ENCODE peak calls at places on chromosome 6, in ten cellular contexts. Y, L, T, O, B, H, G, J, X and R are unnamed samples.

GRCh38 chr6:150766201-150766997 is 99.1 kb upstream of the MTHFD1L start:
- DNase-seq in O (no peak), Y (no peak), H (no peak), X (no peak), G (no peak), B (no peak), L (no peak), J (no peak), T (no peak), R (no peak)

GRCh38 chr6:31574106-31575061 is 981 bp upstream of the TNF start:
- DNase-seq in G (no peak), O (peak; percentile 70), H (no peak), J (no peak), Y (no peak), T (no peak), X (no peak), B (no peak), L (no peak), R (no peak)

GRCh38 chr6:56475736-56476457 is 166.8 kb downstream of the DST start:
- DNase-seq in X (no peak), L (peak; percentile 33), O (no peak), T (peak; percentile 33), Y (no peak), H (peak; percentile 50), B (no peak), G (no peak), J (no peak), R (no peak)

GRCh38 chr6:145502417-145502816 is 232.9 kb downstream of the EPM2A start:
- DNase-seq in J (no peak), L (no peak), H (peak; percentile 48), B (no peak), Y (no peak), O (no peak), X (no peak), T (no peak), G (no peak), R (no peak)

GRCh38 chr6:49966823-49967222 is 2.6 kb downstream of the DEFB113 start:
- DNase-seq in O (no peak), L (no peak), G (no peak), J (no peak), X (no peak), Y (no peak), T (no peak), H (no peak), B (no peak), R (no peak)

GRCh38 chr6:53496797-53497196 is 48.1 kb downstream of the GCLC start:
- DNase-seq in L (no peak), H (peak; percentile 49), B (peak; percentile 8), O (no peak), T (no peak), J (no peak), G (no peak), X (no peak), Y (no peak), R (no peak)

GRCh38 chr6:16739329-16739801 is 21.9 kb downstream of the ATXN1 start:
- DNase-seq in H (no peak), J (peak; percentile 30), X (no peak), T (no peak), O (no peak), G (no peak), L (no peak), Y (peak; percentile 45), B (no peak), R (no peak)

GRCh38 chr6:161434921-161435411 is 161.1 kb upstream of the AGPAT4 start:
- DNase-seq in X (no peak), B (no peak), L (no peak), H (peak; percentile 48), T (no peak), G (no peak), J (no peak), O (no peak), Y (peak; percentile 38), R (no peak)

GRCh38 chr6:40950986-40951730 is 87.9 kb downstream of the UNC5CL start:
- DNase-seq in X (no peak), O (peak; percentile 79), J (peak; percentile 42), T (no peak), G (no peak), L (peak; percentile 27), H (no peak), B (no peak), Y (no peak), R (no peak)

GRCh38 chr6:4812068-4812467 is 35.9 kb downstream of the CDYL start:
- DNase-seq in Y (no peak), J (no peak), X (no peak), T (no peak), H (no peak), O (no peak), B (no peak), L (no peak), G (no peak), R (no peak)

GRCh38 chr6:34544052-34544604 is 12.0 kb downstream of the SPDEF start:
- DNase-seq in X (no peak), T (no peak), G (no peak), L (no peak), B (no peak), J (no peak), H (no peak), O (no peak), Y (no peak), R (no peak)

GRCh38 chr6:34243901-34244884 is 4.6 kb downstream of the SMIM29 start:
- DNase-seq in H (peak; percentile 89), J (peak; percentile 71), B (no peak), O (peak; percentile 74), T (peak; percentile 79), L (peak; percentile 53), Y (no peak), X (no peak), G (no peak), R (peak; percentile 80)

GRCh38 chr6:30447237-30447636 is 42.1 kb upstream of the HLA-E start:
- DNase-seq in L (no peak), Y (no peak), G (no peak), T (no peak), J (peak; percentile 92), H (peak; percentile 13), B (no peak), X (no peak), O (peak; percentile 91), R (no peak)

GRCh38 chr6:71043902-71044301 is 87.0 kb upstream of the B3GAT2 start:
- DNase-seq in X (no peak), Y (no peak), O (no peak), G (no peak), T (no peak), J (peak; percentile 28), L (no peak), H (no peak), B (no peak), R (no peak)

GRCh38 chr6:130417951-130418350 is 52.1 kb downstream of the TMEM200A start:
- DNase-seq in Y (no peak), L (no peak), G (no peak), B (no peak), T (no peak), X (no peak), H (no peak), O (no peak), J (no peak), R (no peak)

GRCh38 chr6:41153451-41153850 is 696 bp downstream of the TREML1 start:
- DNase-seq in G (no peak), B (no peak), Y (no peak), L (no peak), O (peak; percentile 75), X (no peak), J (peak; percentile 13), T (no peak), H (no peak), R (no peak)

GRCh38 chr6:47308674-47309325 is 905 bp downstream of the TNFRSF21 start:
- DNase-seq in Y (no peak), O (peak; percentile 72), H (peak; percentile 44), G (peak; percentile 92), J (peak; percentile 43), T (peak; percentile 17), X (no peak), L (peak; percentile 71), B (no peak), R (peak; percentile 38)

GRCh38 chr6:18269253-18269652 is 4.9 kb upstream of the DEK start:
- DNase-seq in L (peak; percentile 24), Y (no peak), G (no peak), O (no peak), X (peak; percentile 64), T (no peak), J (no peak), H (no peak), B (no peak), R (no peak)

GRCh38 chr6:56359201-56359899 is 112.0 kb upstream of the COL21A1 start:
- DNase-seq in X (peak; percentile 63), G (no peak), Y (peak; percentile 49), L (peak; percentile 50), B (no peak), H (peak; percentile 81), J (peak; percentile 84), T (peak; percentile 64), O (peak; percentile 86), R (no peak)

GRCh38 chr6:44062771-44063560 is 64.3 kb downstream of the MRPL14 start:
- DNase-seq in O (peak; percentile 95), L (peak; percentile 50), J (peak; percentile 89), Y (no peak), B (no peak), X (peak; percentile 49), H (no peak), G (no peak), T (no peak), R (peak; percentile 88)
- TF ChIP-seq CTCF in O (peak; percentile 90), L (peak; percentile 62), J (peak; percentile 98), Y (no peak), B (no peak), X (peak; percentile 73), H (peak; percentile 37), G (no peak), T (no peak), R (peak; percentile 54)

GRCh38 chr6:36605560-36606391 is 11.6 kb downstream of the SRSF3 start:
- DNase-seq in L (no peak), J (no peak), Y (no peak), T (no peak), B (no peak), G (no peak), O (no peak), H (no peak), X (no peak), R (no peak)
- H3K4me1 ChIP-seq in L (peaks cover 24% of the 10 kb centered on the region), J (peaks cover 17% of the 10 kb centered on the region), Y (peaks cover 15% of the 10 kb centered on the region), T (no peaks in the 10 kb centered on the region), B (peaks cover 54% of the 10 kb centered on the region), G (peaks cover 73% of the 10 kb centered on the region), O (peaks cover 2% of the 10 kb centered on the region), H (peaks cover 51% of the 10 kb centered on the region), X (peaks cover 35% of the 10 kb centered on the region), R (peaks cover 15% of the 10 kb centered on the region)

GRCh38 chr6:37489697-37490336 is 9.9 kb downstream of the CCDC167 start:
- DNase-seq in Y (no peak), B (no peak), G (no peak), O (peak; percentile 62), H (no peak), T (no peak), X (no peak), J (no peak), L (peak; percentile 68), R (no peak)
- TF ChIP-seq CTCF in Y (no peak), B (no peak), G (no peak), O (peak; percentile 43), H (no peak), T (no peak), X (peak; percentile 41), J (peak; percentile 4), L (peak; percentile 34), R (no peak)

DNA sequence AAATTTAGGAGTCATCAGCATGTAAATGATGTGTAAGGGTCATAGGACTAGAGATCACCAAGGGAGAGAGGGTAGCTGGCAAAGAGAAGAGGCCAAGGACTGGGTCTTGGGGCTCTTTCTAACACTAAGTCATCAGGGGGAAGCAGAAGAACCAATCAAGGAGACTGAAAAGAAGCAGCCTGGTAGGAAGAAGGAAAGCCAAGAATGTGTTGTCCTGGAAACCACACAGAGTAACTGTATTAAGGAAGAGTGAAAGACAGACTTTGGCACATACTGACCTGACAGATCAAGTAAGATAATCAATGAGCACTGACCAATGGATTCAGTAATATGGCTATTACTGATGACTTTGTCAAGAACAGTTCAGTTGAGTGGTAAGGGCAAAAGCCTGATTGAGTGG is 42.3 kb upstream of the LAMA4 start:
- DNase-seq in J (no peak), O (no peak), B (no peak), Y (no peak), X (no peak), L (no peak), T (no peak), G (no peak), H (no peak), R (no peak)
- H3K4me1 ChIP-seq in J (no peaks in the 10 kb centered on the region), O (no peaks in the 10 kb centered on the region), B (no peaks in the 10 kb centered on the region), Y (no peaks in the 10 kb centered on the region), X (no peaks in the 10 kb centered on the region), L (peaks cover 40% of the 10 kb centered on the region), T (no peaks in the 10 kb centered on the region), G (peaks cover 13% of the 10 kb centered on the region), H (peaks cover 16% of the 10 kb centered on the region), R (peaks cover 4% of the 10 kb centered on the region)